ENCODE peak calls at places on chromosomes 16 and 17, in five cellular contexts. C, K, M, I and B are unnamed samples.

GRCh38 chr17:70804161-70804560 is 634.8 kb downstream of the KCNJ2 start:
- DNase-seq in C (peak), K (no peak), M (no peak), I (no peak), B (peak)

GRCh38 chr16:55189179-55189578 is 134.8 kb upstream of the IRX6 start:
- DNase-seq in C (no peak), K (no peak), M (no peak), I (no peak), B (no peak)

GRCh38 chr17:14748036-14748715 is 447.3 kb downstream of the HS3ST3B1 start:
- DNase-seq in C (no peak), K (peak), M (peak), I (no peak), B (no peak)

GRCh38 chr16:19974607-19975006 is 90.0 kb upstream of the GPRC5B start:
- DNase-seq in C (no peak), K (no peak), M (no peak), I (no peak), B (no peak)

GRCh38 chr17:79540306-79540705 is 70.5 kb downstream of the RBFOX3 start:
- DNase-seq in C (no peak), K (no peak), M (no peak), I (no peak), B (no peak)

GRCh38 chr16:50213939-50214519 is 52.3 kb upstream of the ADCY7 start:
- DNase-seq in C (peak), K (no peak), M (peak), I (peak), B (no peak)

GRCh38 chr17:67376509-67376891 is 581 bp upstream of the PITPNC1 start:
- DNase-seq in C (peak), K (no peak), M (peak), I (peak), B (peak)

GRCh38 chr17:55731586-55732250 is 9.1 kb upstream of the TMEM100 start:
- DNase-seq in C (peak), K (no peak), M (no peak), I (no peak), B (no peak)

GRCh38 chr17:79461041-79461440 is 149.8 kb downstream of the RBFOX3 start:
- DNase-seq in C (no peak), K (no peak), M (no peak), I (no peak), B (peak)

GRCh38 chr16:70715113-70715711 is 29.4 kb upstream of the MTSS2 start:
- DNase-seq in C (peak), K (peak), M (no peak), I (no peak), B (peak)

GRCh38 chr16:10368984-10369551 is 16.8 kb upstream of the ATF7IP2 start:
- DNase-seq in C (no peak), K (no peak), M (peak), I (no peak), B (peak)

GRCh38 chr17:48598727-48599126 is 5.1 kb upstream of the HOXB5 start:
- DNase-seq in C (no peak), K (no peak), M (no peak), I (no peak), B (no peak)

GRCh38 chr16:17345043-17345442 is 125.7 kb downstream of the XYLT1 start:
- DNase-seq in C (peak), K (no peak), M (no peak), I (no peak), B (peak)

GRCh38 chr17:60392845-60393702 is 1.1 kb upstream of the USP32 start:
- DNase-seq in C (peak), K (no peak), M (peak), I (peak), B (peak)

GRCh38 chr17:73351764-73352163 is 40.0 kb upstream of the CDC42EP4 start:
- DNase-seq in C (no peak), K (no peak), M (no peak), I (no peak), B (no peak)

GRCh38 chr16:79261461-79261860 is 339.1 kb downstream of the MAF start:
- DNase-seq in C (no peak), K (no peak), M (no peak), I (no peak), B (no peak)

GRCh38 chr17:51703364-51704341 is 443.3 kb downstream of the UTP18 start:
- DNase-seq in C (no peak), K (no peak), M (no peak), I (no peak), B (peak)

GRCh38 chr17:7328009-7328408 is 1.1 kb downstream of the NEURL4 start:
- DNase-seq in C (no peak), K (no peak), M (no peak), I (no peak), B (no peak)

GRCh38 chr17:7328840-7329359 is at the start of gene NEURL4:
- DNase-seq in C (peak), K (no peak), M (peak), I (peak), B (no peak)

GRCh38 chr17:7326186-7326585 is 2.9 kb downstream of the NEURL4 start:
- DNase-seq in C (no peak), K (no peak), M (no peak), I (no peak), B (no peak)

GRCh38 chr17:7327056-7327455 is 2.1 kb downstream of the NEURL4 start:
- DNase-seq in C (no peak), K (no peak), M (no peak), I (no peak), B (no peak)

GRCh38 chr17:7327501-7327900 is 1.6 kb downstream of the NEURL4 start:
- DNase-seq in C (no peak), K (no peak), M (no peak), I (no peak), B (no peak)
- H3K4me3 ChIP-seq in C (no peak), K (peak), M (peak), I (no peak), B (no peak)

GRCh38 chr17:29620779-29621500 is 1.8 kb downstream of the CORO6 start:
- DNase-seq in C (no peak), K (no peak), M (no peak), I (no peak), B (no peak)

GRCh38 chr17:29622337-29623282 is at the start of gene CORO6:
- DNase-seq in C (peak), K (no peak), M (peak), I (peak), B (no peak)

GRCh38 chr17:29623283-29623647 is 553 bp upstream of the CORO6 start:
- DNase-seq in C (no peak), K (no peak), M (no peak), I (no peak), B (no peak)

GRCh38 chr17:29620271-29620670 is 2.4 kb downstream of the CORO6 start:
- DNase-seq in C (peak), K (peak), M (no peak), I (no peak), B (no peak)

DNA sequence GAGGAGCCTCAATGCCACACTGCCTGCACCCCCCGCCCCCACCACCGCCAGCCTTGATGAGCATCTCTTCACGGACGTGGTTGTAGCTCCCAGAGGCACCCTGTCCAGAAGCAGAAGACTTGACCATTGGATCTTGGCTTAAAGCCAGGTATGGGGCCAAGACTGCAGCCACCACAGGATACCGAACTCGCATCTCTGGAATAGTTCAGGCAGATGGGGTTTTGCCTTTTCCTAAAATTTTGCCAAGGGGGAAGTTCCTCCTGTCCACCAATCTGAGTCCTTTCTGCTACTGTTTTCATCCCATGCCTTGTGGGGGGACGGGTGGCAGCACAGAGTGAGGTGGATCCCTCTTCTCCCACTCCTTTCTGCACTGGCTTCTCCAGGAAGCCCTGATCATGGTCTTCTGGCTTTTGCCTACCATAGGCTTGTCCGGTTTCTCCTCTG is 939 bp downstream of the CORO6 start:
- DNase-seq in C (no peak), K (no peak), M (no peak), I (no peak), B (no peak)
- H2AFZ ChIP-seq in C (no peak), K (peak), M (no peak), I (peak), B (no peak)

GRCh38 chr17:50219939-50220465 is 18.6 kb upstream of the COL1A1 start:
- DNase-seq in C (peak), K (peak), M (no peak), I (no peak), B (peak)
- H3K4me3 ChIP-seq in C (peak), K (no peak), M (no peak), I (no peak), B (peak)

DNA sequence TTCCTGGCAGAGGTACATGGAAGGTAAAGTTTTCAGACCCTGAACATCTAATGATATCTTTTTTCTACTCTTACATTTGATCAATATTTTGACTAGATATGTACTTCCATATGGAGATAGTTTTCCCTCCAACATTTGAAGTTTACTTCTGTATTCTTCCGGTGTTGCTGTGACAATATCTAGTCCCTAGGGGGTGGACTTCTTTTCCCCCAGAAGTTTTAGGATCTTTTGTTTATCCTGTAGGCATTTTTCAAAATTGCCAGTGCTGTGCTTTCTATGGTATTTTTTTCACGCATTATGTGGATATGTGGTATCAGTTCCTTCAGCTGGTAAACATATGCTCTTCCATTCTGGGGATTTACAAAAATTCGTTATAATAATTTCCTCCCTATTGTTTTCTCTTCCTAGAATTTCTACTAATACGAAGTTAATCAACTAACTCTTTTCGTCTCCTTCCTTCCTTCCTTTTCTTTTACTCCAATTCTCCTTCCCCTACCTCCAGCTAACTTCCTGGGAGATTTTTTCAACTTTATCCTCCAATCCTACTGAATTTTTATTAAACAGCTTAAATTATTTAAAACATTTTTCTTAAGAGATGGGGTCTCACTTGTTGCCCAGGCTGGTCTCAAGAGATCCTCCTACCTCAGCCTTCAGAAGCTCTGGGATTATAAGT is 26.1 kb upstream of the ZNHIT3 start:
- DNase-seq in C (no peak), K (no peak), M (no peak), I (no peak), B (no peak)
- H2AFZ ChIP-seq in C (no peak), K (no peak), M (no peak), I (no peak), B (no peak)